ENCODE peak calls at places on chromosomes 6 and 20, in eight cellular contexts. T is H1, F is spleen, N is sigmoid colon, X is HCT116, H is stomach, Z is GM23338, D is breast epithelium. V is an unnamed sample.
A peak's percentile ranks its signal among the peaks of the same experiment; 100 is the strongest.

GRCh38 chr6:144897441-144897921 is 612.3 kb downstream of the UTRN start:
- DNase-seq in X (peak; percentile 94), Z (no peak), F (no peak), T (no peak), H (no peak), D (no peak), N (no peak), V (no peak)

GRCh38 chr6:139925894-139926641 is 551.6 kb upstream of the CITED2 start:
- DNase-seq in T (no peak), H (no peak), Z (no peak), F (no peak), N (no peak), X (no peak), D (no peak), V (no peak)

GRCh38 chr20:25273541-25274358 is 25.9 kb downstream of the PYGB start:
- DNase-seq in F (peak; percentile 44), X (no peak), D (peak; percentile 70), T (peak; percentile 27), Z (no peak), H (peak; percentile 17), N (peak; percentile 86), V (no peak)

GRCh38 chr6:25266425-25267135 is 12.6 kb upstream of the CARMIL1 start:
- DNase-seq in T (no peak), F (no peak), D (no peak), Z (no peak), X (no peak), H (no peak), N (no peak), V (no peak)

GRCh38 chr6:116828983-116829382 is at the start of gene GPRC6A:
- DNase-seq in H (no peak), D (no peak), F (no peak), X (no peak), T (no peak), Z (peak; percentile 5), N (no peak), V (no peak)

GRCh38 chr6:16851044-16851540 is 89.8 kb upstream of the ATXN1 start:
- DNase-seq in Z (no peak), N (no peak), X (no peak), D (no peak), H (no peak), T (no peak), F (no peak), V (no peak)

GRCh38 chr6:122799916-122800701 is 11.1 kb downstream of the SMPDL3A start:
- DNase-seq in T (no peak), X (no peak), N (no peak), F (no peak), Z (no peak), D (no peak), H (no peak), V (no peak)

GRCh38 chr6:6724319-6725119 is 136.0 kb downstream of the LY86 start:
- DNase-seq in X (peak; percentile 58), N (peak; percentile 82), F (peak; percentile 86), D (peak; percentile 60), Z (peak; percentile 82), T (peak; percentile 83), H (peak; percentile 76), V (no peak)

GRCh38 chr20:2822073-2822472 is 5.9 kb downstream of the TMEM239 start:
- DNase-seq in Z (no peak), N (no peak), H (no peak), D (peak; percentile 12), X (no peak), F (no peak), T (peak; percentile 39), V (no peak)

GRCh38 chr6:16136086-16136485 is 7.2 kb downstream of the MYLIP start:
- DNase-seq in D (no peak), T (no peak), Z (no peak), F (no peak), H (no peak), X (no peak), N (no peak), V (no peak)

GRCh38 chr20:8305449-8305978 is 173.4 kb downstream of the PLCB1 start:
- DNase-seq in X (peak; percentile 67), F (peak; percentile 85), Z (peak; percentile 93), T (peak; percentile 75), D (no peak), H (peak; percentile 71), N (no peak), V (no peak)

GRCh38 chr6:62039602-62040001 is 246.4 kb downstream of the KHDRBS2 start:
- DNase-seq in F (no peak), T (no peak), N (no peak), Z (no peak), D (no peak), H (no peak), X (no peak), V (no peak)

GRCh38 chr20:53387983-53388675 is 205.5 kb downstream of the ZNF217 start:
- DNase-seq in X (no peak), Z (no peak), F (no peak), D (no peak), H (no peak), N (no peak), T (no peak), V (no peak)

GRCh38 chr6:35562060-35562459 is 49.4 kb upstream of the TULP1 start:
- DNase-seq in N (no peak), T (no peak), H (no peak), Z (no peak), F (no peak), X (no peak), D (no peak), V (no peak)

GRCh38 chr20:10434467-10434831 is 427 bp upstream of the MKKS start:
- DNase-seq in D (peak; percentile 94), H (peak; percentile 94), F (peak; percentile 91), N (peak; percentile 98), Z (peak; percentile 99), T (peak; percentile 85), X (peak; percentile 99), V (peak; percentile 99)
- TF ChIP-seq POLR2AphosphoS5 in D (peak; percentile 73), H (peak; percentile 98), F (no peak), N (peak; percentile 99), Z (peak; percentile 79), T (peak; percentile 97), X (peak; percentile 95), V (no peak)

GRCh38 chr6:106169517-106169916 is 83.4 kb downstream of the PRDM1 start:
- DNase-seq in X (no peak), N (no peak), T (no peak), Z (no peak), H (no peak), D (no peak), F (no peak), V (no peak)

GRCh38 chr6:106167105-106167814 is 81.1 kb downstream of the PRDM1 start:
- DNase-seq in D (no peak), N (no peak), F (no peak), X (no peak), T (no peak), H (no peak), Z (no peak), V (no peak)

GRCh38 chr6:106168097-106168888 is 82.2 kb downstream of the PRDM1 start:
- DNase-seq in F (no peak), D (no peak), H (no peak), Z (no peak), T (no peak), X (no peak), N (no peak), V (no peak)

GRCh38 chr6:106173480-106173879 is 87.3 kb downstream of the PRDM1 start:
- DNase-seq in D (no peak), X (no peak), Z (no peak), T (no peak), F (no peak), N (no peak), H (no peak), V (no peak)

DNA sequence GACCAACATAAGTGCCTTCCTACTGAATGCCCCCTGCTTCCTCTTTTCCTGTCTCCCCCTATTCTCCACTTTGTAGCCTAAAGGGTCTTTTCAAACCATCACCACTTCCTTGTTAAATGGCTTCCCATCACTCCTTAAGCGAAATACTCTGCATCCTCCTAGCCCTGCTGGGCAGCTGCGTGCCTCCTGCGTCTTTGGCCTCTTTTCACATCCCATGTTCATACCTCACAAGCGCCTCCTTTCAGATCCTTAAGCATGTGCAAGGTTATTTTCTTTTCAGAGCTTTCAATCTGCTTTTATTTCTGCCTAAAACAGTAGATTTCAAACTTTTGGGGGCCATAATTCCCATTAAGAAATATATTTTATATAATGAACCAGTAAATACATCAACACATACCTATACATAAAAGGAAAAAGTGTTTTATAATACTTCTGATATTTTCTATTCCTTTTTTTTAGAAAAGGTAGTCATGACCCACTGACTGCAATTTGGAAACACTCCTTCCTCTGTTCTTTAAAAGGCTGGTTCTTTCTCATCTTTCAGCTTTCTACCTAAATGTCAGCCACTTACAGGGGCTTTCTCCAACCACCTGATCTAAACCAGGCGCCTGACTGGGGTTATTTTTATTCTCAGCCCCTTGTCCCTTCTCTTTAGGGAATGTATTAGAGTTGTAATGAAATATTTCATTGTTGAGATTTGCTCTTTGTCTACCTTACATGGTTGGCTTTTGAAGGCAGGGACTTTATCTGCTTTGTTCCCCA is 84.1 kb downstream of the PRDM1 start:
- DNase-seq in Z (no peak), D (no peak), F (no peak), H (no peak), T (no peak), N (no peak), X (no peak), V (no peak)
- H3K4me1 ChIP-seq in Z (peaks cover 12% of the 10 kb centered on the region), D (no peaks in the 10 kb centered on the region), F (no peaks in the 10 kb centered on the region), H (no peaks in the 10 kb centered on the region), T (no peaks in the 10 kb centered on the region), N (no peaks in the 10 kb centered on the region), X (peaks cover 6% of the 10 kb centered on the region), V (no peaks in the 10 kb centered on the region)

GRCh38 chr6:69279805-69280204 is 517.0 kb downstream of the LMBRD1 start:
- DNase-seq in X (no peak), D (no peak), Z (peak; percentile 23), H (no peak), F (no peak), N (no peak), T (no peak), V (no peak)

GRCh38 chr6:69276204-69276603 is 520.6 kb downstream of the LMBRD1 start:
- DNase-seq in D (no peak), F (no peak), Z (no peak), X (no peak), H (no peak), N (no peak), T (no peak), V (no peak)
- TF ChIP-seq POLR2AphosphoS5 in D (no peak), F (no peak), Z (no peak), X (no peak), H (no peak), N (no peak), T (no peak), V (no peak)

DNA sequence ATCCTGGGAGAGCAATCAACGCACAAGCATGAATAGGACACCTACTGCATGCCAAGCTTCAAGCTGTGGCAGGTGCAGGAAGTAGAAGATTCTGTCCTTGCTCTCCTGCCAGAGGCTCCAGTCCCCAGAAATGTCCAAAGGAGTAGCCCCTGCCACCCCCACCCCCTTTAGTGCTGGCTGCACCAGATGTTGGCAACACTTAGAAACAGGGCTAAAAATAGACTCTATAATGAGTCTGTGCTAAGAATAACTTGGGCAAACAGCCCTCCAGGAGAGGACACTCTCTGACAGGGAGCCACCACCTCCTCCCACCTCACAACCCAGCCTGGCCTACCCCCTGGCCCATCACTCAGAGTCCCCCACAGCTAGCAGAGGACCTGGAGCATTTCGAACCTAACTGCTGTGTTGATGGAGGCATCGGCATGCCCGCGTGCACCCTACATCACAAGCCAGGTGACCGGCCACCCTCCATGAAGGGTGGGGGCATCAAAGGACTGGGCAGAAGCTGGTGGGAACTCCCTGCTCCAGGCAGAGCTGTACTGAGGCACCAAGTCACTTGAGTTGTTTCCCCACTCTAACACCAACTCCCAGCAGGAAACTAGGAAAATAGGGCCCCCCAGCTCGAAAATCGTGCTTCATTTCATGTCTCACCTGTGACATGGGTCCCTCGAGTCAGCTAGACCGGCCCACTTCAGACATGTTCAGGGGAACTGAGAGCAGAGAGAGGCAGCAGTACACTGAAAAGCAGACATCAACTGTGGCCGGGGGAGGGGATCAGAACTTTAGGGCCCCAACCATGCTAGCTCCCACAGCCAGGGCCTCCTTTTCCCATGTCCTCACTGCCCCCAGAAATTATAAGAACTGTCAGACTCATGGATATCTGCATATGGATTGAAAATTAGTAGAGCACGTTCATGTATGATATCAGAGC is 18.6 kb downstream of the TFEB start:
- DNase-seq in Z (no peak), N (no peak), F (no peak), D (no peak), H (no peak), X (no peak), T (no peak), V (no peak)
- H3K4me1 ChIP-seq in Z (no peaks in the 10 kb centered on the region), N (peaks cover 49% of the 10 kb centered on the region), F (peaks cover 100% of the 10 kb centered on the region), D (peaks cover 5% of the 10 kb centered on the region), H (peaks cover 42% of the 10 kb centered on the region), X (peaks cover 47% of the 10 kb centered on the region), T (no peaks in the 10 kb centered on the region), V (peaks cover 70% of the 10 kb centered on the region)